ENCODE peak calls at places on chromosomes 7 and 10, in seven cellular contexts. One of them, this sample, is unnamed.

GRCh38 chr7:55314967-55315366 is 50.2 kb upstream of the LANCL2 start:
- DNase-seq in memory B cell: no peak
- DNase-seq in Calu3: no peak
- DNase-seq in stimulated activated CD4-positive, alpha-beta T cell treated with anti-CD3 and anti-CD28 coated beads, Interleukin-1b, Interleukin-23, amount 100 ng/mL, for 4 hours: no peak
- DNase-seq in HFFc6: no peak
- DNase-seq in GM12865: no peak
- DNase-seq in AG04450: no peak
- DNase-seq in this sample: peak; percentile 79

GRCh38 chr7:33191326-33191725 is 62.0 kb downstream of the BBS9 start:
- DNase-seq in memory B cell: no peak
- DNase-seq in Calu3: peak; percentile 57
- DNase-seq in stimulated activated CD4-positive, alpha-beta T cell treated with anti-CD3 and anti-CD28 coated beads, Interleukin-1b, Interleukin-23, amount 100 ng/mL, for 4 hours: no peak
- DNase-seq in HFFc6: no peak
- DNase-seq in GM12865: peak; percentile 48
- DNase-seq in AG04450: no peak
- DNase-seq in this sample: no peak

GRCh38 chr10:82968533-82968932 is 1093.5 kb downstream of the NRG3 start:
- DNase-seq in memory B cell: no peak
- DNase-seq in Calu3: no peak
- DNase-seq in stimulated activated CD4-positive, alpha-beta T cell treated with anti-CD3 and anti-CD28 coated beads, Interleukin-1b, Interleukin-23, amount 100 ng/mL, for 4 hours: no peak
- DNase-seq in HFFc6: no peak
- DNase-seq in GM12865: no peak
- DNase-seq in AG04450: no peak
- DNase-seq in this sample: no peak

GRCh38 chr10:29590598-29591415 is 44.0 kb downstream of the SVIL start:
- DNase-seq in memory B cell: no peak
- DNase-seq in Calu3: no peak
- DNase-seq in stimulated activated CD4-positive, alpha-beta T cell treated with anti-CD3 and anti-CD28 coated beads, Interleukin-1b, Interleukin-23, amount 100 ng/mL, for 4 hours: peak; percentile 11
- DNase-seq in HFFc6: peak; percentile 59
- DNase-seq in GM12865: peak; percentile 34
- DNase-seq in AG04450: peak; percentile 37
- DNase-seq in this sample: peak; percentile 35

GRCh38 chr7:81430150-81430549 is 339.7 kb downstream of the HGF start:
- DNase-seq in memory B cell: no peak
- DNase-seq in Calu3: no peak
- DNase-seq in stimulated activated CD4-positive, alpha-beta T cell treated with anti-CD3 and anti-CD28 coated beads, Interleukin-1b, Interleukin-23, amount 100 ng/mL, for 4 hours: no peak
- DNase-seq in HFFc6: no peak
- DNase-seq in GM12865: no peak
- DNase-seq in AG04450: no peak
- DNase-seq in this sample: peak; percentile 62

GRCh38 chr7:128409435-128410091 is at the start of gene IMPDH1:
- DNase-seq in memory B cell: peak; percentile 90
- DNase-seq in Calu3: peak; percentile 92
- DNase-seq in stimulated activated CD4-positive, alpha-beta T cell treated with anti-CD3 and anti-CD28 coated beads, Interleukin-1b, Interleukin-23, amount 100 ng/mL, for 4 hours: peak; percentile 82
- DNase-seq in HFFc6: peak; percentile 62
- DNase-seq in GM12865: peak; percentile 70
- DNase-seq in AG04450: peak; percentile 13
- DNase-seq in this sample: peak; percentile 100

GRCh38 chr7:134662166-134662870 is 15.7 kb downstream of the BPGM start:
- DNase-seq in memory B cell: no peak
- DNase-seq in Calu3: no peak
- DNase-seq in stimulated activated CD4-positive, alpha-beta T cell treated with anti-CD3 and anti-CD28 coated beads, Interleukin-1b, Interleukin-23, amount 100 ng/mL, for 4 hours: no peak
- DNase-seq in HFFc6: no peak
- DNase-seq in GM12865: no peak
- DNase-seq in AG04450: no peak
- DNase-seq in this sample: no peak

GRCh38 chr10:69451784-69452251 is 553 bp downstream of the TSPAN15 start:
- DNase-seq in memory B cell: no peak
- DNase-seq in Calu3: peak; percentile 79
- DNase-seq in stimulated activated CD4-positive, alpha-beta T cell treated with anti-CD3 and anti-CD28 coated beads, Interleukin-1b, Interleukin-23, amount 100 ng/mL, for 4 hours: no peak
- DNase-seq in HFFc6: no peak
- DNase-seq in GM12865: no peak
- DNase-seq in AG04450: no peak
- DNase-seq in this sample: no peak

GRCh38 chr10:47257396-47258120 is 42.4 kb upstream of the GDF10 start:
- DNase-seq in memory B cell: no peak
- DNase-seq in Calu3: no peak
- DNase-seq in stimulated activated CD4-positive, alpha-beta T cell treated with anti-CD3 and anti-CD28 coated beads, Interleukin-1b, Interleukin-23, amount 100 ng/mL, for 4 hours: no peak
- DNase-seq in HFFc6: no peak
- DNase-seq in GM12865: peak; percentile 21
- DNase-seq in AG04450: no peak
- DNase-seq in this sample: peak; percentile 72

GRCh38 chr7:151271699-151272355 is 23.3 kb upstream of the SMARCD3 start:
- DNase-seq in memory B cell: no peak
- DNase-seq in Calu3: peak; percentile 30
- DNase-seq in stimulated activated CD4-positive, alpha-beta T cell treated with anti-CD3 and anti-CD28 coated beads, Interleukin-1b, Interleukin-23, amount 100 ng/mL, for 4 hours: no peak
- DNase-seq in HFFc6: no peak
- DNase-seq in GM12865: no peak
- DNase-seq in AG04450: no peak
- DNase-seq in this sample: no peak

GRCh38 chr7:148773344-148773743 is 74.6 kb downstream of the CUL1 start:
- DNase-seq in memory B cell: no peak
- DNase-seq in Calu3: no peak
- DNase-seq in stimulated activated CD4-positive, alpha-beta T cell treated with anti-CD3 and anti-CD28 coated beads, Interleukin-1b, Interleukin-23, amount 100 ng/mL, for 4 hours: no peak
- DNase-seq in HFFc6: no peak
- DNase-seq in GM12865: peak; percentile 56
- DNase-seq in AG04450: no peak
- DNase-seq in this sample: no peak

GRCh38 chr10:35451103-35452016 is 115.1 kb downstream of the CCNY start:
- DNase-seq in memory B cell: peak; percentile 17
- DNase-seq in Calu3: no peak
- DNase-seq in stimulated activated CD4-positive, alpha-beta T cell treated with anti-CD3 and anti-CD28 coated beads, Interleukin-1b, Interleukin-23, amount 100 ng/mL, for 4 hours: no peak
- DNase-seq in HFFc6: no peak
- DNase-seq in GM12865: peak; percentile 80
- DNase-seq in AG04450: no peak
- DNase-seq in this sample: no peak

GRCh38 chr7:12222889-12223579 is 11.9 kb downstream of the TMEM106B start:
- DNase-seq in memory B cell: no peak
- DNase-seq in Calu3: no peak
- DNase-seq in stimulated activated CD4-positive, alpha-beta T cell treated with anti-CD3 and anti-CD28 coated beads, Interleukin-1b, Interleukin-23, amount 100 ng/mL, for 4 hours: no peak
- DNase-seq in HFFc6: no peak
- DNase-seq in GM12865: peak; percentile 15
- DNase-seq in AG04450: no peak
- DNase-seq in this sample: no peak

GRCh38 chr7:37832194-37832593 is 16.2 kb upstream of the NME8 start:
- DNase-seq in memory B cell: no peak
- DNase-seq in Calu3: peak; percentile 37
- DNase-seq in stimulated activated CD4-positive, alpha-beta T cell treated with anti-CD3 and anti-CD28 coated beads, Interleukin-1b, Interleukin-23, amount 100 ng/mL, for 4 hours: no peak
- DNase-seq in HFFc6: no peak
- DNase-seq in GM12865: peak; percentile 80
- DNase-seq in AG04450: no peak
- DNase-seq in this sample: no peak

GRCh38 chr7:27141591-27142561 is 1.6 kb downstream of the HOXA5 start:
- DNase-seq in memory B cell: no peak
- DNase-seq in Calu3: no peak
- DNase-seq in stimulated activated CD4-positive, alpha-beta T cell treated with anti-CD3 and anti-CD28 coated beads, Interleukin-1b, Interleukin-23, amount 100 ng/mL, for 4 hours: no peak
- DNase-seq in HFFc6: no peak
- DNase-seq in GM12865: no peak
- DNase-seq in AG04450: no peak
- DNase-seq in this sample: peak; percentile 85

GRCh38 chr7:137146552-137146961 is 197.0 kb downstream of the PTN start:
- DNase-seq in memory B cell: no peak
- DNase-seq in Calu3: no peak
- DNase-seq in stimulated activated CD4-positive, alpha-beta T cell treated with anti-CD3 and anti-CD28 coated beads, Interleukin-1b, Interleukin-23, amount 100 ng/mL, for 4 hours: no peak
- DNase-seq in HFFc6: peak; percentile 63
- DNase-seq in GM12865: no peak
- DNase-seq in AG04450: peak; percentile 69
- DNase-seq in this sample: peak; percentile 73

GRCh38 chr7:68317476-68317875 is 1280.8 kb upstream of the AUTS2 start:
- DNase-seq in memory B cell: no peak
- DNase-seq in Calu3: no peak
- DNase-seq in stimulated activated CD4-positive, alpha-beta T cell treated with anti-CD3 and anti-CD28 coated beads, Interleukin-1b, Interleukin-23, amount 100 ng/mL, for 4 hours: no peak
- DNase-seq in HFFc6: no peak
- DNase-seq in GM12865: no peak
- DNase-seq in AG04450: no peak
- DNase-seq in this sample: no peak

GRCh38 chr10:949446-949845 is 17.9 kb upstream of the LARP4B start:
- DNase-seq in memory B cell: no peak
- DNase-seq in Calu3: no peak
- DNase-seq in stimulated activated CD4-positive, alpha-beta T cell treated with anti-CD3 and anti-CD28 coated beads, Interleukin-1b, Interleukin-23, amount 100 ng/mL, for 4 hours: no peak
- DNase-seq in HFFc6: no peak
- DNase-seq in GM12865: no peak
- DNase-seq in AG04450: no peak
- DNase-seq in this sample: no peak

GRCh38 chr7:41010418-41010817 is 692.5 kb downstream of the INHBA start:
- DNase-seq in memory B cell: no peak
- DNase-seq in Calu3: no peak
- DNase-seq in stimulated activated CD4-positive, alpha-beta T cell treated with anti-CD3 and anti-CD28 coated beads, Interleukin-1b, Interleukin-23, amount 100 ng/mL, for 4 hours: no peak
- DNase-seq in HFFc6: no peak
- DNase-seq in GM12865: no peak
- DNase-seq in AG04450: no peak
- DNase-seq in this sample: no peak

GRCh38 chr10:112280205-112280921 is 2.8 kb upstream of the TECTB start:
- DNase-seq in memory B cell: no peak
- DNase-seq in Calu3: no peak
- DNase-seq in stimulated activated CD4-positive, alpha-beta T cell treated with anti-CD3 and anti-CD28 coated beads, Interleukin-1b, Interleukin-23, amount 100 ng/mL, for 4 hours: no peak
- DNase-seq in HFFc6: peak; percentile 37
- DNase-seq in GM12865: no peak
- DNase-seq in AG04450: no peak
- DNase-seq in this sample: no peak

GRCh38 chr10:86868353-86868752 is 89.1 kb downstream of the MMRN2 start:
- DNase-seq in memory B cell: no peak
- DNase-seq in Calu3: no peak
- DNase-seq in stimulated activated CD4-positive, alpha-beta T cell treated with anti-CD3 and anti-CD28 coated beads, Interleukin-1b, Interleukin-23, amount 100 ng/mL, for 4 hours: no peak
- DNase-seq in HFFc6: no peak
- DNase-seq in GM12865: no peak
- DNase-seq in AG04450: no peak
- DNase-seq in this sample: no peak

GRCh38 chr7:28419717-28420116 is 7.4 kb downstream of the CREB5 start:
- DNase-seq in memory B cell: no peak
- DNase-seq in Calu3: no peak
- DNase-seq in stimulated activated CD4-positive, alpha-beta T cell treated with anti-CD3 and anti-CD28 coated beads, Interleukin-1b, Interleukin-23, amount 100 ng/mL, for 4 hours: no peak
- DNase-seq in HFFc6: peak; percentile 24
- DNase-seq in GM12865: no peak
- DNase-seq in AG04450: peak; percentile 84
- DNase-seq in this sample: peak; percentile 55

GRCh38 chr10:61628199-61628874 is 34.4 kb upstream of the CABCOCO1 start:
- DNase-seq in memory B cell: no peak
- DNase-seq in Calu3: no peak
- DNase-seq in stimulated activated CD4-positive, alpha-beta T cell treated with anti-CD3 and anti-CD28 coated beads, Interleukin-1b, Interleukin-23, amount 100 ng/mL, for 4 hours: no peak
- DNase-seq in HFFc6: peak; percentile 68
- DNase-seq in GM12865: no peak
- DNase-seq in AG04450: no peak
- DNase-seq in this sample: no peak

GRCh38 chr7:5420841-5421625 is 2.6 kb downstream of the TNRC18 start:
- DNase-seq in memory B cell: peak; percentile 59
- DNase-seq in Calu3: peak; percentile 47
- DNase-seq in stimulated activated CD4-positive, alpha-beta T cell treated with anti-CD3 and anti-CD28 coated beads, Interleukin-1b, Interleukin-23, amount 100 ng/mL, for 4 hours: no peak
- DNase-seq in HFFc6: no peak
- DNase-seq in GM12865: no peak
- DNase-seq in AG04450: no peak
- DNase-seq in this sample: peak; percentile 87

GRCh38 chr7:95646350-95646749 is 50.0 kb upstream of the PDK4 start:
- DNase-seq in memory B cell: no peak
- DNase-seq in Calu3: no peak
- DNase-seq in stimulated activated CD4-positive, alpha-beta T cell treated with anti-CD3 and anti-CD28 coated beads, Interleukin-1b, Interleukin-23, amount 100 ng/mL, for 4 hours: no peak
- DNase-seq in HFFc6: no peak
- DNase-seq in GM12865: no peak
- DNase-seq in AG04450: no peak
- DNase-seq in this sample: no peak

GRCh38 chr7:15352807-15353206 is 209.0 kb downstream of the AGMO start:
- DNase-seq in memory B cell: no peak
- DNase-seq in Calu3: no peak
- DNase-seq in stimulated activated CD4-positive, alpha-beta T cell treated with anti-CD3 and anti-CD28 coated beads, Interleukin-1b, Interleukin-23, amount 100 ng/mL, for 4 hours: no peak
- DNase-seq in HFFc6: no peak
- DNase-seq in GM12865: no peak
- DNase-seq in AG04450: no peak
- DNase-seq in this sample: no peak

GRCh38 chr7:96303686-96304443 is 18.0 kb downstream of the SLC25A13 start:
- DNase-seq in memory B cell: no peak
- DNase-seq in Calu3: no peak
- DNase-seq in stimulated activated CD4-positive, alpha-beta T cell treated with anti-CD3 and anti-CD28 coated beads, Interleukin-1b, Interleukin-23, amount 100 ng/mL, for 4 hours: no peak
- DNase-seq in HFFc6: peak; percentile 88
- DNase-seq in GM12865: no peak
- DNase-seq in AG04450: no peak
- DNase-seq in this sample: no peak

This sample was measured in osteoblast.